ENCODE peak calls at places on chromosomes 4 and X, in six cellular contexts. One of them, this sample, is unnamed.

GRCh38 chr4:111323496-111323895 is 700.6 kb upstream of the PITX2 start:
- DNase-seq in Panc1: no peak
- DNase-seq in bronchial epithelial cell: peak
- DNase-seq in right lobe of liver: no peak
- DNase-seq in HFF-Myc: peak
- DNase-seq in prostate gland: no peak
- DNase-seq in this sample: no peak

GRCh38 chr4:13159041-13159620 is 325.0 kb downstream of the RAB28 start:
- DNase-seq in prostate gland: no peak
- DNase-seq in right lobe of liver: no peak
- DNase-seq in Panc1: no peak
- DNase-seq in bronchial epithelial cell: no peak
- DNase-seq in HFF-Myc: no peak
- DNase-seq in this sample: no peak

GRCh38 chr4:38672247-38673071 is 8.5 kb downstream of the KLF3 start:
- DNase-seq in bronchial epithelial cell: no peak
- DNase-seq in prostate gland: no peak
- DNase-seq in HFF-Myc: no peak
- DNase-seq in Panc1: no peak
- DNase-seq in right lobe of liver: no peak
- DNase-seq in this sample: no peak

GRCh38 chr4:13543648-13544555 is at the start of gene NKX3-2:
- DNase-seq in right lobe of liver: no peak
- DNase-seq in Panc1: no peak
- DNase-seq in bronchial epithelial cell: no peak
- DNase-seq in prostate gland: no peak
- DNase-seq in HFF-Myc: no peak
- DNase-seq in this sample: no peak

GRCh38 chr4:36348403-36348938 is 67.1 kb downstream of the DTHD1 start:
- DNase-seq in prostate gland: no peak
- DNase-seq in bronchial epithelial cell: no peak
- DNase-seq in right lobe of liver: peak
- DNase-seq in HFF-Myc: no peak
- DNase-seq in Panc1: no peak
- DNase-seq in this sample: no peak

GRCh38 chr4:3121110-3121509 is 46.6 kb downstream of the HTT start:
- DNase-seq in bronchial epithelial cell: no peak
- DNase-seq in right lobe of liver: no peak
- DNase-seq in Panc1: no peak
- DNase-seq in HFF-Myc: no peak
- DNase-seq in prostate gland: no peak
- DNase-seq in this sample: no peak

GRCh38 chrX:39507617-39508299 is 590.0 kb downstream of the BCOR start:
- DNase-seq in prostate gland: no peak
- DNase-seq in bronchial epithelial cell: no peak
- DNase-seq in HFF-Myc: no peak
- DNase-seq in right lobe of liver: no peak
- DNase-seq in Panc1: no peak
- DNase-seq in this sample: no peak

GRCh38 chr4:153161599-153161971 is 42.7 kb upstream of the TRIM2 start:
- DNase-seq in prostate gland: no peak
- DNase-seq in Panc1: no peak
- DNase-seq in HFF-Myc: no peak
- DNase-seq in bronchial epithelial cell: no peak
- DNase-seq in right lobe of liver: no peak
- DNase-seq in this sample: no peak

GRCh38 chr4:54844911-54845310 is 187.2 kb downstream of the KIT start:
- DNase-seq in Panc1: no peak
- DNase-seq in HFF-Myc: no peak
- DNase-seq in right lobe of liver: no peak
- DNase-seq in prostate gland: no peak
- DNase-seq in bronchial epithelial cell: no peak
- DNase-seq in this sample: no peak

GRCh38 chr4:25021206-25021605 is 9.5 kb downstream of the LGI2 start:
- DNase-seq in Panc1: no peak
- DNase-seq in prostate gland: no peak
- DNase-seq in HFF-Myc: no peak
- DNase-seq in right lobe of liver: no peak
- DNase-seq in bronchial epithelial cell: no peak
- DNase-seq in this sample: peak

GRCh38 chr4:103802766-103803165 is 83.0 kb upstream of the TACR3 start:
- DNase-seq in prostate gland: no peak
- DNase-seq in right lobe of liver: no peak
- DNase-seq in Panc1: no peak
- DNase-seq in HFF-Myc: no peak
- DNase-seq in bronchial epithelial cell: no peak
- DNase-seq in this sample: no peak

GRCh38 chr4:147843162-147843561 is 111.3 kb downstream of the ARHGAP10 start:
- DNase-seq in right lobe of liver: no peak
- DNase-seq in Panc1: no peak
- DNase-seq in HFF-Myc: no peak
- DNase-seq in prostate gland: no peak
- DNase-seq in bronchial epithelial cell: peak
- DNase-seq in this sample: no peak

GRCh38 chr4:187157380-187157958 is 433.8 kb upstream of the FAT1 start:
- DNase-seq in Panc1: no peak
- DNase-seq in bronchial epithelial cell: no peak
- DNase-seq in right lobe of liver: no peak
- DNase-seq in HFF-Myc: no peak
- DNase-seq in prostate gland: no peak
- DNase-seq in this sample: no peak

GRCh38 chr4:26021417-26022345 is 107.7 kb downstream of the SMIM20 start:
- DNase-seq in HFF-Myc: no peak
- DNase-seq in bronchial epithelial cell: no peak
- DNase-seq in right lobe of liver: no peak
- DNase-seq in Panc1: no peak
- DNase-seq in prostate gland: no peak
- DNase-seq in this sample: no peak

GRCh38 chr4:61200195-61200990 is at the start of gene ADGRL3:
- DNase-seq in Panc1: no peak
- DNase-seq in prostate gland: no peak
- DNase-seq in bronchial epithelial cell: no peak
- DNase-seq in HFF-Myc: no peak
- DNase-seq in right lobe of liver: peak
- DNase-seq in this sample: no peak

GRCh38 chr4:74365761-74366160 is 816 bp downstream of the EREG start:
- DNase-seq in bronchial epithelial cell: no peak
- DNase-seq in prostate gland: peak
- DNase-seq in HFF-Myc: no peak
- DNase-seq in Panc1: no peak
- DNase-seq in right lobe of liver: no peak
- DNase-seq in this sample: no peak
- H3K4me3 ChIP-seq in bronchial epithelial cell: peak
- H3K4me3 ChIP-seq in prostate gland: no peak
- H3K4me3 ChIP-seq in HFF-Myc: peak
- H3K4me3 ChIP-seq in Panc1: peak
- H3K4me3 ChIP-seq in right lobe of liver: no peak
- H3K4me3 ChIP-seq in this sample: no peak

DNA sequence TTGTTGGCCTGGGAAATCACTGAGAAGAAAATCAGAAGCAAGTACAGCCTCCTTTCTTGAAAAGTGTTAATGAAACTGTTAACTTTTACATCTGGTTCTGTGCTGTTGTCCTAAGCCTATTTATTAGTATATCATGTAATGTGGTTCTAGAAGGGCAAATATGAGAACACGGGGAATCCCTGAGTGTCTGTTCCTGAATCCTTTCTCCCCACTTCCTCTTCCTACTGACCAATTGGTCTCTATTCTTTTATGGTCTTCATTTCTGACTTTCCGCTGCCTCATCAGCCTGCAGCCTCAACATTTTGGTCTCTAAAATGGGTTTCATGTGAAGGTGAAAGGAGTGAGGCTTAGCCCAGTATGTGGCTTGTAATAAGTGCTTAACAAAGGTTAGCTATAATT is 159.9 kb upstream of the MAMLD1 start:
- DNase-seq in prostate gland: no peak
- DNase-seq in HFF-Myc: no peak
- DNase-seq in right lobe of liver: no peak
- DNase-seq in bronchial epithelial cell: no peak
- DNase-seq in Panc1: no peak
- DNase-seq in this sample: peak
- TF ChIP-seq CTCF in prostate gland: no peak
- TF ChIP-seq CTCF in HFF-Myc: no peak
- TF ChIP-seq CTCF in right lobe of liver: no peak
- TF ChIP-seq CTCF in bronchial epithelial cell: no peak
- TF ChIP-seq CTCF in Panc1: no peak
- TF ChIP-seq CTCF in this sample: no peak

DNA sequence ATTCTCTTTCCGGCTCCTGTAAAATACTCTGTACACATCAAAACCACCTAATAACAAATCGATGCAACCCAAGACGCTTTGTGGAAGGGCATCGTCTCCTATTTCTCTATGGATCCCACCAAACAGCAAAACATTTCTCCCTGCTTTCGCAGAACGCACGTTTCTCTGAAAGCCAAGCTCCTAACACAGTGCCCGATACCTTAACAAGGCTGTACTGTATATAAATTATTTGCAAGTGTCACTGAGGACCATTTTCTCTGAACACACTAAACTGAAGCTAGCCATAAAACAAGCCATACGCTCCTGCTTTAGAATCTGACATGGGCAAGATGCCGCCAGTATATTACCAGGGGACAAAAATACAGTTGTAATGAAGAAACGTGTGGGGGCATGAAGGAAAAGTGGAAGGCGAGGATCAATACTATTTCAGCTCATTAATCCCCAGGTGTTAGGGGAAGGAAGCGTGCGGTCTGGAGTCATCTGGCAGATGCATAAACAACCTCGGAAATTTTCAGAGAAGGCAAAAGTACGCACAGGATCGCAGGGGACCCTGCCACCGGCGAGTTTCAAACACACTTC is 715 bp downstream of the KCNIP4 start:
- DNase-seq in bronchial epithelial cell: no peak
- DNase-seq in right lobe of liver: no peak
- DNase-seq in prostate gland: no peak
- DNase-seq in HFF-Myc: no peak
- DNase-seq in Panc1: no peak
- DNase-seq in this sample: no peak
- H3K4me3 ChIP-seq in bronchial epithelial cell: no peak
- H3K4me3 ChIP-seq in right lobe of liver: no peak
- H3K4me3 ChIP-seq in prostate gland: no peak
- H3K4me3 ChIP-seq in HFF-Myc: peak
- H3K4me3 ChIP-seq in Panc1: peak
- H3K4me3 ChIP-seq in this sample: no peak

GRCh38 chrX:8845469-8845868 is 44.3 kb upstream of the FAM9A start:
- DNase-seq in prostate gland: no peak
- DNase-seq in HFF-Myc: no peak
- DNase-seq in bronchial epithelial cell: no peak
- DNase-seq in Panc1: no peak
- DNase-seq in right lobe of liver: no peak
- DNase-seq in this sample: no peak

GRCh38 chrX:8844157-8844556 is 43.0 kb upstream of the FAM9A start:
- DNase-seq in HFF-Myc: no peak
- DNase-seq in prostate gland: no peak
- DNase-seq in right lobe of liver: no peak
- DNase-seq in Panc1: no peak
- DNase-seq in bronchial epithelial cell: no peak
- DNase-seq in this sample: peak

GRCh38 chrX:8841911-8842310 is 40.7 kb upstream of the FAM9A start:
- DNase-seq in bronchial epithelial cell: no peak
- DNase-seq in HFF-Myc: no peak
- DNase-seq in Panc1: no peak
- DNase-seq in right lobe of liver: no peak
- DNase-seq in prostate gland: no peak
- DNase-seq in this sample: no peak

GRCh38 chrX:8846271-8846670 is 45.1 kb upstream of the FAM9A start:
- DNase-seq in bronchial epithelial cell: peak
- DNase-seq in Panc1: no peak
- DNase-seq in right lobe of liver: no peak
- DNase-seq in HFF-Myc: no peak
- DNase-seq in prostate gland: no peak
- DNase-seq in this sample: no peak

GRCh38 chrX:8845060-8845459 is 43.9 kb upstream of the FAM9A start:
- DNase-seq in Panc1: no peak
- DNase-seq in bronchial epithelial cell: no peak
- DNase-seq in prostate gland: no peak
- DNase-seq in HFF-Myc: peak
- DNase-seq in right lobe of liver: no peak
- DNase-seq in this sample: no peak
- TF ChIP-seq CTCF in Panc1: peak
- TF ChIP-seq CTCF in bronchial epithelial cell: no peak
- TF ChIP-seq CTCF in prostate gland: no peak
- TF ChIP-seq CTCF in HFF-Myc: peak
- TF ChIP-seq CTCF in right lobe of liver: no peak
- TF ChIP-seq CTCF in this sample: no peak

DNA sequence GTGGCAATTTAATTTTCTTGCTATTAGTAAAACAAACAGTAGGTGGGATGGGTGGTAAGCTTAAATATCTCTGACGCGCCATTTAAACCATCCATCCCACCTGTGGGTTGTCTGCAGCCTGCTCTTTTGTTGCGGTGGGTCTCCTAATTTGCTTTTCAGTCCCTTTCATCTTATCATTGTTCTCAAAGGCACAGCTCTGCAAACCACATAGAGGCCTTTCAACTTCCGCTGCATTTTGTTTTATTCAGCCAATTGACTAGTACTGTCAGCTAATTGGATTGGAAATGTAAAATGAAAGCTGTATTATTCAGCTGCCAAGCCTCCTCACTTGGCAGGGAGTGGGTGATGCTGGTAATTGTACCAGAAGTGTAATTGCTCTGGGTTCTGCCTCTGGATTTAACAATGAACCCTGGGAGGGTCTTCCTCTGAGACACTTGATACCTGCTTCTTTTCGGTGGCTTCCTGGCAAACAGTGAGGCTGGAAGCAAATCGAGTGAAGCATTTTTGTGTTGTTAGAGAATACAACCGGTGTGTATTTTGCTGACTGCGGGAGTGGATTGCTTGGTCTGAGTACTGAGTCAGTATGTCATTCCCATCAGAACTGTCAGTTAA is 165.6 kb downstream of the FRAS1 start:
- DNase-seq in HFF-Myc: no peak
- DNase-seq in Panc1: no peak
- DNase-seq in prostate gland: no peak
- DNase-seq in right lobe of liver: no peak
- DNase-seq in bronchial epithelial cell: peak
- DNase-seq in this sample: no peak
- H3K4me3 ChIP-seq in HFF-Myc: no peak
- H3K4me3 ChIP-seq in Panc1: no peak
- H3K4me3 ChIP-seq in prostate gland: no peak
- H3K4me3 ChIP-seq in right lobe of liver: no peak
- H3K4me3 ChIP-seq in bronchial epithelial cell: no peak
- H3K4me3 ChIP-seq in this sample: no peak

GRCh38 chr4:59054110-59054509 is 1943.9 kb upstream of the IGFBP7 start:
- DNase-seq in HFF-Myc: no peak
- DNase-seq in right lobe of liver: no peak
- DNase-seq in prostate gland: no peak
- DNase-seq in bronchial epithelial cell: no peak
- DNase-seq in Panc1: no peak
- DNase-seq in this sample: no peak
- TF ChIP-seq CTCF in HFF-Myc: no peak
- TF ChIP-seq CTCF in right lobe of liver: no peak
- TF ChIP-seq CTCF in prostate gland: no peak
- TF ChIP-seq CTCF in bronchial epithelial cell: no peak
- TF ChIP-seq CTCF in Panc1: no peak
- TF ChIP-seq CTCF in this sample: no peak